ENCODE peak calls at places on chromosomes 3 and 15, in four cellular contexts. W, E, H and K are unnamed samples.

GRCh38 chr15:100849021-100849831 is 30.4 kb upstream of the ALDH1A3 start:
- DNase-seq in W (peak), E (no peak), H (peak), K (peak)

GRCh38 chr15:70538278-70538677 is 225.1 kb downstream of the UACA start:
- DNase-seq in H (no peak), W (no peak), E (no peak), K (no peak)

GRCh38 chr15:95278532-95279265 is 1047.3 kb downstream of the MCTP2 start:
- DNase-seq in W (no peak), E (no peak), H (no peak), K (no peak)

GRCh38 chr15:99476413-99477222 is 89.2 kb upstream of the MEF2A start:
- DNase-seq in W (no peak), H (peak), E (peak), K (no peak)

GRCh38 chr15:91737419-91737818 is 116.1 kb upstream of the SLCO3A1 start:
- DNase-seq in W (no peak), H (no peak), E (no peak), K (no peak)

GRCh38 chr3:150349314-150350097 is 58.6 kb upstream of the TSC22D2 start:
- DNase-seq in W (no peak), E (no peak), H (no peak), K (no peak)

GRCh38 chr3:11631822-11632221 is 11.9 kb downstream of the VGLL4 start:
- DNase-seq in E (no peak), W (no peak), H (no peak), K (no peak)

GRCh38 chr3:195182470-195182795 is 88.5 kb downstream of the XXYLT1 start:
- DNase-seq in H (no peak), W (no peak), E (no peak), K (peak)

GRCh38 chr15:88616240-88616639 is 4.9 kb upstream of the AEN start:
- DNase-seq in H (no peak), E (no peak), W (no peak), K (no peak)

GRCh38 chr3:14864131-14864530 is 45.4 kb downstream of the FGD5 start:
- DNase-seq in E (no peak), H (no peak), W (no peak), K (no peak)

GRCh38 chr3:72738752-72739520 is 109.3 kb downstream of the SHQ1 start:
- DNase-seq in H (peak), E (no peak), W (peak), K (peak)

GRCh38 chr3:180932819-180933218 is 20.3 kb downstream of the FXR1 start:
- DNase-seq in E (no peak), H (no peak), W (no peak), K (no peak)

GRCh38 chr3:88058322-88058592 is 548 bp downstream of the CGGBP1 start:
- DNase-seq in E (no peak), H (no peak), W (no peak), K (no peak)

GRCh38 chr3:51974277-51974962 is 444 bp upstream of the ABHD14A start:
- DNase-seq in W (no peak), H (peak), E (no peak), K (peak)

GRCh38 chr3:29565236-29565635 is 284.4 kb downstream of the RBMS3 start:
- DNase-seq in W (no peak), H (no peak), E (no peak), K (no peak)

GRCh38 chr15:73986055-73986775 is 5.9 kb downstream of the STOML1 start:
- DNase-seq in W (no peak), E (no peak), H (no peak), K (no peak)

GRCh38 chr3:71453822-71454512 is 129.6 kb downstream of the FOXP1 start:
- DNase-seq in H (no peak), E (no peak), W (no peak), K (no peak)

GRCh38 chr15:58546635-58547627 is 115.1 kb downstream of the LIPC start:
- DNase-seq in W (no peak), E (peak), H (no peak), K (peak)

GRCh38 chr3:11634081-11634635 is 9.6 kb downstream of the VGLL4 start:
- DNase-seq in H (no peak), W (no peak), E (no peak), K (no peak)

GRCh38 chr15:66883322-66883911 is 181.4 kb downstream of the SMAD6 start:
- DNase-seq in E (peak), W (peak), H (no peak), K (no peak)

GRCh38 chr3:151293127-151293526 is 14.8 kb upstream of the P2RY14 start:
- DNase-seq in W (no peak), H (no peak), E (no peak), K (no peak)

GRCh38 chr15:61200626-61201025 is 28.5 kb downstream of the RORA start:
- DNase-seq in W (no peak), E (no peak), H (no peak), K (no peak)

GRCh38 chr3:157865449-157865862 is 240.8 kb downstream of the SHOX2 start:
- DNase-seq in W (peak), H (peak), E (no peak), K (peak)

GRCh38 chr15:45148076-45149059 is 18.6 kb downstream of the DUOX1 start:
- DNase-seq in H (no peak), E (no peak), W (no peak), K (no peak)